ENCODE peak calls at places on chromosomes 4 and X, in eight cellular contexts. F is ACHN, I is IMR-90, U is iPS DF 6.9, Y is transverse colon, M is memory B cell, J is activated T-cell treated with anti-CD3 and anti-CD28 coated beads for 48 hours, Z is activated T-helper 1 cell treated with Interleukin-2 at 50 U/mL for 16 hours. W is an unnamed sample.

GRCh38 chr4:26260571-26260970 is 60.2 kb upstream of the RBPJ start:
- DNase-seq in F (no peak), I (no peak), U (no peak), Y (no peak), M (no peak), J (no peak), Z (no peak), W (no peak)

GRCh38 chr4:77240469-77241066 is 83.6 kb downstream of the CCNG2 start:
- DNase-seq in F (peak), I (peak), U (peak), Y (peak), M (peak), J (peak), Z (peak), W (peak)

GRCh38 chrX:70455366-70456202 is 10.9 kb downstream of the DLG3 start:
- DNase-seq in F (no peak), I (no peak), U (no peak), Y (peak), M (no peak), J (no peak), Z (no peak), W (no peak)

GRCh38 chr4:67343162-67343561 is 202.1 kb downstream of the CENPC start:
- DNase-seq in F (no peak), I (no peak), U (no peak), Y (no peak), M (no peak), J (no peak), Z (no peak), W (no peak)

GRCh38 chr4:89906316-89906715 is 11.7 kb downstream of the MMRN1 start:
- DNase-seq in F (no peak), I (no peak), U (no peak), Y (no peak), M (no peak), J (no peak), Z (no peak), W (no peak)

GRCh38 chrX:31609130-31609529 is 537.3 kb upstream of the FTHL17 start:
- DNase-seq in F (no peak), I (peak), U (no peak), Y (no peak), M (no peak), J (no peak), Z (no peak), W (no peak)

GRCh38 chr4:71498624-71499023 is 159.8 kb downstream of the SLC4A4 start:
- DNase-seq in F (no peak), I (peak), U (no peak), Y (no peak), M (no peak), J (no peak), Z (no peak), W (no peak)

GRCh38 chr4:72318771-72319170 is 250.2 kb downstream of the ADAMTS3 start:
- DNase-seq in F (peak), I (no peak), U (no peak), Y (no peak), M (no peak), J (no peak), Z (no peak), W (no peak)

GRCh38 chr4:6548201-6548881 is 26.6 kb upstream of the MAN2B2 start:
- DNase-seq in F (peak), I (peak), U (no peak), Y (no peak), M (no peak), J (no peak), Z (no peak), W (no peak)

GRCh38 chrX:101759000-101759399 is 99.3 kb upstream of the ARMCX2 start:
- DNase-seq in F (peak), I (peak), U (peak), Y (no peak), M (peak), J (no peak), Z (no peak), W (peak)

GRCh38 chrX:21958888-21959287 is 18.4 kb downstream of the SMS start:
- DNase-seq in F (no peak), I (peak), U (no peak), Y (no peak), M (no peak), J (no peak), Z (no peak), W (no peak)

GRCh38 chr4:165505991-165506779 is 127.4 kb downstream of the CPE start:
- DNase-seq in F (no peak), I (peak), U (no peak), Y (no peak), M (no peak), J (no peak), Z (no peak), W (no peak)

GRCh38 chr4:146591986-146592385 is 46.7 kb upstream of the POU4F2 start:
- DNase-seq in F (no peak), I (no peak), U (no peak), Y (no peak), M (no peak), J (no peak), Z (no peak), W (no peak)

GRCh38 chr4:79842162-79842561 is 230.9 kb downstream of the ANTXR2 start:
- DNase-seq in F (no peak), I (no peak), U (no peak), Y (no peak), M (no peak), J (no peak), Z (no peak), W (no peak)

GRCh38 chr4:138192113-138192512 is 50.0 kb downstream of the SLC7A11 start:
- DNase-seq in F (peak), I (peak), U (no peak), Y (no peak), M (no peak), J (no peak), Z (no peak), W (no peak)

GRCh38 chr4:22587253-22587652 is 71.4 kb upstream of the ADGRA3 start:
- DNase-seq in F (no peak), I (no peak), U (no peak), Y (no peak), M (no peak), J (no peak), Z (no peak), W (no peak)

W was measured in naive B cell.